ENCODE peak calls at places on chromosomes 7 and 10, in four cellular contexts. X is cardiac fibroblast, O is bronchial epithelial cell, M is foreskin fibroblast. R is an unnamed sample.
A peak's percentile ranks its signal among the peaks of the same experiment; 100 is the strongest.

GRCh38 chr7:1454471-1455065 is 4.7 kb downstream of the MICALL2 start:
- DNase-seq in X (peak; percentile 41), O (no peak), M (no peak), R (no peak)

GRCh38 chr7:135728136-135728669 is at the start of gene SLC13A4:
- DNase-seq in X (no peak), O (no peak), M (no peak), R (no peak)

GRCh38 chr10:88245974-88246511 is 337.1 kb downstream of the RNLS start:
- DNase-seq in X (peak; percentile 74), O (no peak), M (peak; percentile 66), R (peak; percentile 30)

GRCh38 chr10:3415038-3415736 is 242.6 kb upstream of the PITRM1 start:
- DNase-seq in X (no peak), O (no peak), M (no peak), R (no peak)

GRCh38 chr7:87564290-87564963 is 36.3 kb downstream of the ABCB1 start:
- DNase-seq in X (peak; percentile 4), O (peak; percentile 26), M (no peak), R (no peak)

GRCh38 chr10:92757066-92757716 is 67.4 kb downstream of the HHEX start:
- DNase-seq in X (peak; percentile 87), O (peak; percentile 67), M (peak; percentile 39), R (peak; percentile 72)

GRCh38 chr10:118256825-118257570 is 85.1 kb downstream of the FAM204A start:
- DNase-seq in X (no peak), O (no peak), M (no peak), R (no peak)

GRCh38 chr10:69640196-69640980 is 10.3 kb downstream of the FAM241B start:
- DNase-seq in X (peak; percentile 5), O (peak; percentile 85), M (no peak), R (no peak)

GRCh38 chr10:59362991-59363390 is 642 bp upstream of the FAM13C start:
- DNase-seq in X (peak; percentile 43), O (peak; percentile 50), M (no peak), R (no peak)

GRCh38 chr7:107754642-107755041 is 10.7 kb downstream of the CBLL1 start:
- DNase-seq in X (no peak), O (no peak), M (no peak), R (no peak)
- TF ChIP-seq CTCF in X (peak; percentile 18), O (no peak), M (no peak), R (peak; percentile 52)

DNA sequence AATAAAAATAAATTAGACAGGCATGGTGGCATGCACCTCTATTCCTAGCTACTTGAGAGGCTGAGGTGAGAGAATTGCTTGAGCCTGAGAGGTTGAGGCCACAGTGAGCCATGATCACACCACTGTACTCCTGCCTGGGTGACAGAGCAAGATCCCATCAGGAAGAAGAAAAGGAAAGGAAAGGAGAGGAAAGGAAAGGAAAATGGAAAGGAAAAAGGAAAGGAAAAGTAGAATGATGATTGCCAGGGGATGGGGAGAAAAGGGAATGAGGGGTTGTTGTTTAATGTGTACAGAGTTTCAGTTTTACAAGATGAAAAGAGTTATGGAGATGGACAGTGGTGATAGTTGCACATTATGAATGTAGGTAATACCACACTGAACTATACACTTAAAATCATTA is 44.2 kb downstream of the IL6 start:
- DNase-seq in X (no peak), O (no peak), M (no peak), R (no peak)
- TF ChIP-seq CTCF in X (no peak), O (no peak), M (no peak), R (no peak)

GRCh38 chr10:29386347-29386999 is 97.6 kb downstream of the LYZL1 start:
- DNase-seq in X (peak; percentile 53), O (peak; percentile 26), M (peak; percentile 11), R (peak; percentile 9)
- TF ChIP-seq CTCF in X (peak; percentile 66), O (peak; percentile 50), M (peak; percentile 63), R (peak; percentile 83)

DNA sequence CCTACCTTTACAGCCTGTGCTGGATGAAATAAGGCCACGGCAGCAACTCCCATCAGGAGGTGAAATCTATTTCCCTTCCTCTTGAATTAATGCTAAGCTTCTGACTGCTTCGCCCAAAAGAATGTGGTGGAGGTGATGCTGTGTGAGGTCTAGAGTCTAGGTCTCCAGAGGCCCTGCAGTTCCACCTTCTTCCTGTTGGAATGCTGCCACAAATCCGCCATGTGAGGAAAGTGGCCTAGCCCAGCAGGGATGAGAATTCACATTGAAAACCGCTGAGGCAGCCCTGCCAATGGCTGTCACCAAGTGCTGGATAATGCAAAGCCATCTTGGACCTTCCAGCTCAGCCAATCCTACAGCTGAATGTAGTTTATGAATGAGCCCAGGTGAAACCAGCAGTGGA is 28.0 kb downstream of the RHOBTB1 start:
- DNase-seq in X (peak; percentile 27), O (no peak), M (no peak), R (no peak)
- TF ChIP-seq CTCF in X (peak; percentile 41), O (no peak), M (no peak), R (peak; percentile 56)

DNA sequence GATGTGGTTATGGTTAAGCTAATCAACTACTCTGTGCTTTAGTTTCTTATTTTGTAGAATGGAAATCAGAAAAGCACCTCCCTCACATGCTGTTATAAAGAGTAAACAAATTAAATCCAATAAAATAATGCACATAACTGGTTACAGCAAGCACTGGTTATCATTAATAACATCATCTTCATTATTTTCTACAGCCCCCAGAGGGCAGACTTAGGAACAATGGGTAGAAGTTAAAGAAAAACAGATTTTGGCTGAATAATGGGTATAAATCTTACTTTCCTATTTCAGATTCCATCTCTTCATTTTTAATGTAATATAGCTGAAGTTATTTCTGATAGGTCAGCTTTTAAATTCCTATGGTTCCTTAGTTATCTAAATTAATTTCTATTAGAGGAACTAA is 126.5 kb downstream of the DOCK4 start:
- DNase-seq in X (peak; percentile 51), O (no peak), M (no peak), R (no peak)
- TF ChIP-seq CTCF in X (peak; percentile 28), O (no peak), M (no peak), R (peak; percentile 46)

GRCh38 chr7:44377681-44378421 is 52.5 kb upstream of the CAMK2B start:
- DNase-seq in X (no peak), O (peak; percentile 79), M (no peak), R (no peak)

GRCh38 chr7:44377134-44377463 is 51.7 kb upstream of the CAMK2B start:
- DNase-seq in X (no peak), O (no peak), M (no peak), R (no peak)

GRCh38 chr7:44379366-44380178 is 54.2 kb upstream of the CAMK2B start:
- DNase-seq in X (peak; percentile 48), O (peak; percentile 44), M (peak; percentile 40), R (peak; percentile 25)

GRCh38 chr7:44380179-44380830 is 54.9 kb upstream of the CAMK2B start:
- DNase-seq in X (no peak), O (no peak), M (no peak), R (no peak)

DNA sequence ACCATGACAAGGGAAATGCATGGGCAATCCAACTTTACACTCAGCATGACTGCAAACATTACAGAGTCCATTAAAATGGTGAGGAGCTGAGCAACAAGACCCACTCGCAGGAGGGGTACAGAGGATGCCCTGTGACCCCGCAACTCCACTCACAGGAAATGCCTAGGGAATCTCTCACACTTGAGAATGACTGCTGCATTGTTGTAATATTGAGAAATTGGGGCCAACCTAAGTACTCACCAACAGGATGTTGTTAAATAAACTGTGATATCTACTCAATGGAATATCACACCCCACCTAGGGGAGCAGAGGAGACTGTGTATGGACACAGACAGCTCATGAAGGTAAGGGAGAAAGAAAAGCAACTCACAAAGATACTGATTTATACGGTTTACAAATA is 53.4 kb upstream of the CAMK2B start:
- DNase-seq in X (peak; percentile 96), O (peak; percentile 94), M (peak; percentile 92), R (peak; percentile 86)
- TF ChIP-seq CTCF in X (peak; percentile 4), O (no peak), M (no peak), R (peak; percentile 39)

GRCh38 chr7:137287651-137288258 is 55.8 kb downstream of the PTN start:
- DNase-seq in X (peak; percentile 28), O (no peak), M (peak; percentile 2), R (no peak)
- TF ChIP-seq CTCF in X (peak; percentile 24), O (no peak), M (peak; percentile 18), R (peak; percentile 74)

DNA sequence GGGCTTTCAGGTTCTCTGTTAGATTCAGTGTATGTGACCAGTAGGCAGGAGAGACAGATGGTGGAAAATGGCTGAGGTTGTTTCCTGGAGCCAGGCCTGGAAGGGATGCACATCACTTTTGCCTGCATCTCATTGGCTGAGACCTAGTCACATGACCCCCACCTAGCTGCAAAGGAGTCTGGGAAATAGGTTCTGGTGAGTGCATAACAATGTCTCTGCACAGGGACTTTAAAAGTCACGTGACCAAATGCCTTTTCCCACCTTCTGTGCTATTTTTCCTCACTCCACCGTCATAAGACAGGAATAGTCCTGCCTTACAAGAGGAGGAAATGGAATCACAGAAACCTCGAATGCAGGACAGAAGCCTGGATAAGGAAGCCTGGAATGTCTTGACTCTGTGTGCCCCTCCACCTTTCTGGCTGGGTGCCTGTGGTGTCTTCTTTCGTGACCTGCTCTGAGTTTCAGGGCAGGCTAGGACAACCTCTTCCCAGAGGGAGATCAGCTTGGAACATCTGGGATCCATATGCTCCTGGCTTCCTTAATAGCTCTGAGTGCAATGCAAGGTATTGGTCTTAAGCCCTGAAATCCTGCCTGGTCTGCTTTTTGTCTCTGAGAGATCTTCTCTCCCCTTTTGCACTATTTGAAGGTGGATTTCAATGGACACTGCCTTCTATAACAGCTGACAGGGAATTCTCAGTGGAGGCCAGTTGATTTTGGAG is 139.9 kb upstream of the ZNF438 start:
- DNase-seq in X (peak; percentile 19), O (no peak), M (peak; percentile 88), R (no peak)
- TF ChIP-seq CTCF in X (no peak), O (no peak), M (no peak), R (no peak)